ENCODE peak calls at places on chromosome 7, in seven cellular contexts. One of them, this sample, is unnamed. For H3K9me3, the result is how much of the 10 kb centered on the place peaks cover.

GRCh38 chr7:32048970-32049369 is 21.2 kb downstream of the PDE1C start:
- DNase-seq in thoracic aorta: no peak
- DNase-seq in sigmoid colon: no peak
- DNase-seq in IMR-90: no peak
- DNase-seq in colonic mucosa: no peak
- DNase-seq in H1: no peak
- DNase-seq in CD4-positive, alpha-beta T cell: no peak
- DNase-seq in this sample: no peak

GRCh38 chr7:158613481-158613880 is 25.9 kb upstream of the PTPRN2 start:
- DNase-seq in thoracic aorta: no peak
- DNase-seq in sigmoid colon: no peak
- DNase-seq in IMR-90: no peak
- DNase-seq in colonic mucosa: no peak
- DNase-seq in H1: no peak
- DNase-seq in CD4-positive, alpha-beta T cell: no peak
- DNase-seq in this sample: no peak

GRCh38 chr7:21370283-21370982 is 57.5 kb upstream of the SP4 start:
- DNase-seq in thoracic aorta: no peak
- DNase-seq in sigmoid colon: no peak
- DNase-seq in IMR-90: no peak
- DNase-seq in colonic mucosa: no peak
- DNase-seq in H1: no peak
- DNase-seq in CD4-positive, alpha-beta T cell: no peak
- DNase-seq in this sample: no peak

GRCh38 chr7:26423436-26423835 is 131.8 kb downstream of the SNX10 start:
- DNase-seq in thoracic aorta: no peak
- DNase-seq in sigmoid colon: no peak
- DNase-seq in IMR-90: no peak
- DNase-seq in colonic mucosa: no peak
- DNase-seq in H1: no peak
- DNase-seq in CD4-positive, alpha-beta T cell: no peak
- DNase-seq in this sample: no peak

GRCh38 chr7:35630573-35630972 is 64.4 kb downstream of the HERPUD2 start:
- DNase-seq in thoracic aorta: no peak
- DNase-seq in sigmoid colon: no peak
- DNase-seq in IMR-90: peak
- DNase-seq in colonic mucosa: no peak
- DNase-seq in H1: no peak
- DNase-seq in CD4-positive, alpha-beta T cell: no peak
- DNase-seq in this sample: no peak

GRCh38 chr7:41403291-41403690 is 299.6 kb downstream of the INHBA start:
- DNase-seq in thoracic aorta: no peak
- DNase-seq in sigmoid colon: no peak
- DNase-seq in IMR-90: no peak
- DNase-seq in colonic mucosa: no peak
- DNase-seq in H1: no peak
- DNase-seq in CD4-positive, alpha-beta T cell: no peak
- DNase-seq in this sample: no peak

GRCh38 chr7:134755422-134756022 is 23.9 kb upstream of the CALD1 start:
- DNase-seq in thoracic aorta: no peak
- DNase-seq in sigmoid colon: no peak
- DNase-seq in IMR-90: no peak
- DNase-seq in colonic mucosa: no peak
- DNase-seq in H1: no peak
- DNase-seq in CD4-positive, alpha-beta T cell: peak
- DNase-seq in this sample: no peak

GRCh38 chr7:70052691-70053090 is 454.4 kb downstream of the AUTS2 start:
- DNase-seq in thoracic aorta: no peak
- DNase-seq in sigmoid colon: no peak
- DNase-seq in IMR-90: no peak
- DNase-seq in colonic mucosa: no peak
- DNase-seq in H1: no peak
- DNase-seq in CD4-positive, alpha-beta T cell: no peak
- DNase-seq in this sample: no peak

GRCh38 chr7:28516390-28517145 is 104.2 kb downstream of the CREB5 start:
- DNase-seq in thoracic aorta: no peak
- DNase-seq in sigmoid colon: no peak
- DNase-seq in IMR-90: no peak
- DNase-seq in colonic mucosa: no peak
- DNase-seq in H1: peak
- DNase-seq in CD4-positive, alpha-beta T cell: no peak
- DNase-seq in this sample: no peak

GRCh38 chr7:30911561-30911969 is at the start of gene AQP1:
- DNase-seq in thoracic aorta: peak
- DNase-seq in sigmoid colon: peak
- DNase-seq in IMR-90: no peak
- DNase-seq in colonic mucosa: peak
- DNase-seq in H1: no peak
- DNase-seq in CD4-positive, alpha-beta T cell: no peak
- DNase-seq in this sample: peak

GRCh38 chr7:137642031-137642430 is 204.7 kb downstream of the DGKI start:
- DNase-seq in thoracic aorta: no peak
- DNase-seq in sigmoid colon: no peak
- DNase-seq in IMR-90: no peak
- DNase-seq in colonic mucosa: no peak
- DNase-seq in H1: no peak
- DNase-seq in CD4-positive, alpha-beta T cell: no peak
- DNase-seq in this sample: no peak

GRCh38 chr7:32250494-32251260 is 180.5 kb upstream of the PDE1C start:
- DNase-seq in thoracic aorta: no peak
- DNase-seq in sigmoid colon: no peak
- DNase-seq in IMR-90: no peak
- DNase-seq in colonic mucosa: no peak
- DNase-seq in H1: no peak
- DNase-seq in CD4-positive, alpha-beta T cell: no peak
- DNase-seq in this sample: no peak

GRCh38 chr7:134527979-134528371 is 608 bp downstream of the AKR1B10 start:
- DNase-seq in thoracic aorta: no peak
- DNase-seq in sigmoid colon: no peak
- DNase-seq in IMR-90: peak
- DNase-seq in colonic mucosa: no peak
- DNase-seq in H1: no peak
- DNase-seq in CD4-positive, alpha-beta T cell: no peak
- DNase-seq in this sample: no peak

GRCh38 chr7:33750177-33750576 is 155.2 kb upstream of the BMPER start:
- DNase-seq in thoracic aorta: no peak
- DNase-seq in sigmoid colon: no peak
- DNase-seq in IMR-90: peak
- DNase-seq in colonic mucosa: no peak
- DNase-seq in H1: no peak
- DNase-seq in CD4-positive, alpha-beta T cell: no peak
- DNase-seq in this sample: no peak

GRCh38 chr7:50838675-50839377 is 56.1 kb upstream of the GRB10 start:
- DNase-seq in thoracic aorta: peak
- DNase-seq in sigmoid colon: no peak
- DNase-seq in IMR-90: peak
- DNase-seq in colonic mucosa: no peak
- DNase-seq in H1: no peak
- DNase-seq in CD4-positive, alpha-beta T cell: no peak
- DNase-seq in this sample: peak

GRCh38 chr7:5414876-5415275 is 8.8 kb downstream of the TNRC18 start:
- DNase-seq in thoracic aorta: no peak
- DNase-seq in sigmoid colon: no peak
- DNase-seq in IMR-90: no peak
- DNase-seq in colonic mucosa: no peak
- DNase-seq in H1: no peak
- DNase-seq in CD4-positive, alpha-beta T cell: no peak
- DNase-seq in this sample: peak

GRCh38 chr7:26863504-26864308 is 684 bp downstream of the SKAP2 start:
- DNase-seq in thoracic aorta: no peak
- DNase-seq in sigmoid colon: no peak
- DNase-seq in IMR-90: peak
- DNase-seq in colonic mucosa: no peak
- DNase-seq in H1: no peak
- DNase-seq in CD4-positive, alpha-beta T cell: peak
- DNase-seq in this sample: no peak

GRCh38 chr7:91344248-91344647 is 80.0 kb downstream of the FZD1 start:
- DNase-seq in thoracic aorta: no peak
- DNase-seq in sigmoid colon: no peak
- DNase-seq in IMR-90: no peak
- DNase-seq in colonic mucosa: no peak
- DNase-seq in H1: no peak
- DNase-seq in CD4-positive, alpha-beta T cell: no peak
- DNase-seq in this sample: no peak

GRCh38 chr7:90222811-90223725 is 11.5 kb downstream of the STEAP2 start:
- DNase-seq in thoracic aorta: no peak
- DNase-seq in sigmoid colon: peak
- DNase-seq in IMR-90: peak
- DNase-seq in colonic mucosa: no peak
- DNase-seq in H1: no peak
- DNase-seq in CD4-positive, alpha-beta T cell: no peak
- DNase-seq in this sample: peak

GRCh38 chr7:29396563-29396962 is 167.1 kb upstream of the PRR15 start:
- DNase-seq in thoracic aorta: no peak
- DNase-seq in sigmoid colon: no peak
- DNase-seq in IMR-90: no peak
- DNase-seq in colonic mucosa: no peak
- DNase-seq in H1: no peak
- DNase-seq in CD4-positive, alpha-beta T cell: no peak
- DNase-seq in this sample: no peak

GRCh38 chr7:31432166-31432565 is 81.7 kb upstream of the ITPRID1 start:
- DNase-seq in thoracic aorta: no peak
- DNase-seq in sigmoid colon: no peak
- DNase-seq in IMR-90: no peak
- DNase-seq in colonic mucosa: no peak
- DNase-seq in H1: no peak
- DNase-seq in CD4-positive, alpha-beta T cell: no peak
- DNase-seq in this sample: no peak

GRCh38 chr7:108118959-108119358 is 11.2 kb downstream of the LAMB4 start:
- DNase-seq in thoracic aorta: no peak
- DNase-seq in sigmoid colon: no peak
- DNase-seq in IMR-90: no peak
- DNase-seq in colonic mucosa: no peak
- DNase-seq in H1: no peak
- DNase-seq in CD4-positive, alpha-beta T cell: no peak
- DNase-seq in this sample: no peak

DNA sequence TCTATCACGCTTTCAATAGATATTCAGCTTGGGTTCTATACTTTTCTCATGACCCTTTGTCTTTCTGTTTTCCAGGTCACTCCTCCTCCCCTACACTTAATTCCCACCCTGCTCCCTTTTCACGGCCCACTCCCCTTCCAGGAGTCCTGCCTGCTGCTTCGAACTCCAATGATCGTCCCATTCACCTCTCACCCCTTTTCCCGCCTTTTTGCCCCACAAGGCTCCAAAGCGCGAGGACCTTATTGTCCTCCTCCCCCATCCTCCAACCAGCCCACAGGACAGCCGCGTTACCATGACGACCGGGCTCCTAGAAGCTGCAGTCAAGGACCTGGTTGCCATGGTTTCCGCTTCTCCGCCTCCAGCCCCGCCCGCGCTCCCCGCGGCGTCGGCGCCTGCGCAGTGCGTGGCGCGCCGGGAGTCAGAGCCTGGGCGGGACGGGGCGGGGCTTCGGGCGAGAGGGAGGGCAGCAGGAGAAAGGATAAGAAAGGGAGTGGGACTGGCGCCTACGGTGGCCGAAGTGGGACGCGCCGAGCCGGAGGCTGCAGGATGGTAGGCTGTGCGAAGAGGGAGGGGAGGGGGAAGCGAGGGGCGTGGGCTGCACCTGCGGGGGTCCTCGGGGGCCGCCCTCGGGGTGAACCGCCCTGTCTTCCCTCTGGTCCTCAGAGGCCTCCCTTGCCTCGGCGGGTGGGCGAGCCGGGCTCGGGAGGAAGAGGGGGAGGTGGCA is at the start of gene AP1S1:
- DNase-seq in thoracic aorta: peak
- DNase-seq in sigmoid colon: peak
- DNase-seq in IMR-90: peak
- DNase-seq in colonic mucosa: peak
- DNase-seq in H1: peak
- DNase-seq in CD4-positive, alpha-beta T cell: peak
- DNase-seq in this sample: peak
- H3K9me3 ChIP-seq in thoracic aorta: under half
- H3K9me3 ChIP-seq in sigmoid colon: under half
- H3K9me3 ChIP-seq in IMR-90: under half
- H3K9me3 ChIP-seq in colonic mucosa: under half
- H3K9me3 ChIP-seq in H1: under half
- H3K9me3 ChIP-seq in CD4-positive, alpha-beta T cell: under half
- H3K9me3 ChIP-seq in this sample: under half

DNA sequence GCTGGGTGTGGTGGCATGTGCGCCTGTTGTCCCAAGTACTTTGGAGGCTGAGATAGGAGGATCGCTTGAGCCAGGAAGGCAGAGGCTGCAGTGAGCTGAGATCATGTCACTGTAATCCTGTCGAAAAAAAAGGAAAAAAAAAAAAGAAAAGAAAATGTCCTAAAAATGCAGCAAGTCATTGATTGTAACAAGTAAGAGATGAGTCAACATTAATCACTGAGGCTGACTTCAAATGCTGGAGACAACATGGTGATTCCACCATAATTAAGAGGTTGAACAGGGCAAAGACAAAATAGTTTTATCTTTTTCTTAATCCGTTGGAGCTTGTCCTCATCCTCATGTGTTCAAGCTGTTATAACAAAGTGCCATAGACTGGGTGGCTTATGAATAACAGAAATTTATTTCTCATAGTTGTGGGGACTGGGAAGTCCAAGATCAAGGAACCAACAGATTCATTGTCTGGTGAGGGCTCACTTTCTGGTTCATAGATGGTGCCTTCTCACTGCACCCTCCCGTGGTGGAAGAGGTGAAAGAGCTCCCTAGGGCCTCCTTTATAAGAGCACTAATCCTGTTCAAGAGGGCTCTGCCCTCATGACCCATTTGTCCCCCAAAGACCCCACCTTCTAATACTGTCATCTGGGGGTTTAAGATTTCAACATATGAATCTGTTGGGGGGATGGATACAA is 60.3 kb downstream of the TBXAS1 start:
- DNase-seq in thoracic aorta: no peak
- DNase-seq in sigmoid colon: no peak
- DNase-seq in IMR-90: peak
- DNase-seq in colonic mucosa: no peak
- DNase-seq in H1: no peak
- DNase-seq in CD4-positive, alpha-beta T cell: no peak
- DNase-seq in this sample: no peak
- TF ChIP-seq CTCF in thoracic aorta: no peak
- TF ChIP-seq CTCF in sigmoid colon: no peak
- TF ChIP-seq CTCF in IMR-90: no peak
- TF ChIP-seq CTCF in colonic mucosa: no peak
- TF ChIP-seq CTCF in H1: no peak
- TF ChIP-seq CTCF in CD4-positive, alpha-beta T cell: no peak
- TF ChIP-seq CTCF in this sample: no peak

DNA sequence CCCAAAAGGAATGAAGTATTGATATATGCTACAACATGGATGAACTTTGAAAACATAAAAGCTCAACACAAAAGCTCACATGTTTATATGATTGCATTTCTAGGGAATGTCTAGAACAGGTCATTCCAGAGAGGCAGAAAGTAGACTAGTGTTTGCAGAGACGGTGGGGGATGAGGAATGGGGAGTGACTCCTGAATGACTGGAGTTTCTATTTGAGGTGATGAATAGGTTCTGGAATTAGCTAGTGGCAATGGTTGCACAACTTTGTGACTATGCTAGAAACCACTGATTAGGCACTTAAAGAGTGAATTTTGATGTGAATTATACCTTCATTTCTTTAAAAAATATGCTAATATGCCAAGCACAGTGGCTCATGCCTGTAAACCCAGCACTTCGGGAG is 6.9 kb downstream of the KPNA7 start:
- DNase-seq in thoracic aorta: no peak
- DNase-seq in sigmoid colon: no peak
- DNase-seq in IMR-90: peak
- DNase-seq in colonic mucosa: no peak
- DNase-seq in H1: no peak
- DNase-seq in CD4-positive, alpha-beta T cell: no peak
- DNase-seq in this sample: no peak
- H3K9me3 ChIP-seq in thoracic aorta: under half
- H3K9me3 ChIP-seq in sigmoid colon: under half
- H3K9me3 ChIP-seq in IMR-90: under half
- H3K9me3 ChIP-seq in colonic mucosa: under half
- H3K9me3 ChIP-seq in H1: under half
- H3K9me3 ChIP-seq in CD4-positive, alpha-beta T cell: under half
- H3K9me3 ChIP-seq in this sample: under half

GRCh38 chr7:44505595-44505994 is 15.1 kb upstream of the NUDCD3 start:
- DNase-seq in thoracic aorta: no peak
- DNase-seq in sigmoid colon: no peak
- DNase-seq in IMR-90: no peak
- DNase-seq in colonic mucosa: no peak
- DNase-seq in H1: no peak
- DNase-seq in CD4-positive, alpha-beta T cell: no peak
- DNase-seq in this sample: no peak
- TF ChIP-seq CTCF in thoracic aorta: no peak
- TF ChIP-seq CTCF in sigmoid colon: no peak
- TF ChIP-seq CTCF in IMR-90: no peak
- TF ChIP-seq CTCF in colonic mucosa: no peak
- TF ChIP-seq CTCF in H1: no peak
- TF ChIP-seq CTCF in CD4-positive, alpha-beta T cell: no peak
- TF ChIP-seq CTCF in this sample: no peak